ENCODE peak calls at places on chromosomes 12 and 14, in ten cellular contexts. One of them, this sample, is unnamed.

GRCh38 chr14:80930095-80930494 is 11.4 kb downstream of the CEP128 start:
- DNase-seq in astrocyte of the cerebellum: no peak
- DNase-seq in pancreas: no peak
- DNase-seq in CD4-positive, alpha-beta T cell: no peak
- DNase-seq in heart left ventricle: no peak
- DNase-seq in omental fat pad: no peak
- DNase-seq in heart right ventricle: no peak
- DNase-seq in progenitor cell of endocrine pancreas: no peak
- DNase-seq in PC-3: no peak
- DNase-seq in WTC11: no peak
- DNase-seq in this sample: no peak

GRCh38 chr12:20000229-20000869 is 368.0 kb upstream of the PDE3A start:
- DNase-seq in astrocyte of the cerebellum: no peak
- DNase-seq in pancreas: no peak
- DNase-seq in CD4-positive, alpha-beta T cell: no peak
- DNase-seq in heart left ventricle: no peak
- DNase-seq in omental fat pad: no peak
- DNase-seq in heart right ventricle: no peak
- DNase-seq in progenitor cell of endocrine pancreas: no peak
- DNase-seq in PC-3: no peak
- DNase-seq in WTC11: no peak
- DNase-seq in this sample: no peak

GRCh38 chr14:58367296-58367695 is 28.4 kb upstream of the TOMM20L start:
- DNase-seq in astrocyte of the cerebellum: no peak
- DNase-seq in pancreas: no peak
- DNase-seq in CD4-positive, alpha-beta T cell: no peak
- DNase-seq in heart left ventricle: peak
- DNase-seq in omental fat pad: no peak
- DNase-seq in heart right ventricle: no peak
- DNase-seq in progenitor cell of endocrine pancreas: no peak
- DNase-seq in PC-3: no peak
- DNase-seq in WTC11: no peak
- DNase-seq in this sample: no peak

GRCh38 chr12:55280991-55281390 is 15.4 kb downstream of the OR6C6 start:
- DNase-seq in astrocyte of the cerebellum: no peak
- DNase-seq in pancreas: no peak
- DNase-seq in CD4-positive, alpha-beta T cell: no peak
- DNase-seq in heart left ventricle: no peak
- DNase-seq in omental fat pad: no peak
- DNase-seq in heart right ventricle: no peak
- DNase-seq in progenitor cell of endocrine pancreas: no peak
- DNase-seq in PC-3: no peak
- DNase-seq in WTC11: no peak
- DNase-seq in this sample: no peak

GRCh38 chr14:100304825-100305445 is 1.3 kb downstream of the SLC25A29 start:
- DNase-seq in astrocyte of the cerebellum: no peak
- DNase-seq in pancreas: peak
- DNase-seq in CD4-positive, alpha-beta T cell: no peak
- DNase-seq in heart left ventricle: peak
- DNase-seq in omental fat pad: no peak
- DNase-seq in heart right ventricle: peak
- DNase-seq in progenitor cell of endocrine pancreas: peak
- DNase-seq in PC-3: peak
- DNase-seq in WTC11: peak
- DNase-seq in this sample: no peak

GRCh38 chr12:101018540-101018939 is 191.5 kb downstream of the SLC5A8 start:
- DNase-seq in astrocyte of the cerebellum: peak
- DNase-seq in pancreas: no peak
- DNase-seq in CD4-positive, alpha-beta T cell: no peak
- DNase-seq in heart left ventricle: no peak
- DNase-seq in omental fat pad: no peak
- DNase-seq in heart right ventricle: no peak
- DNase-seq in progenitor cell of endocrine pancreas: no peak
- DNase-seq in PC-3: peak
- DNase-seq in WTC11: no peak
- DNase-seq in this sample: no peak

GRCh38 chr12:90366286-90366685 is 588.7 kb downstream of the CCER1 start:
- DNase-seq in astrocyte of the cerebellum: peak
- DNase-seq in pancreas: no peak
- DNase-seq in CD4-positive, alpha-beta T cell: no peak
- DNase-seq in heart left ventricle: no peak
- DNase-seq in omental fat pad: no peak
- DNase-seq in heart right ventricle: no peak
- DNase-seq in progenitor cell of endocrine pancreas: no peak
- DNase-seq in PC-3: peak
- DNase-seq in WTC11: no peak
- DNase-seq in this sample: no peak

GRCh38 chr12:49121047-49121696 is 10.0 kb downstream of the TUBA1B start:
- DNase-seq in astrocyte of the cerebellum: no peak
- DNase-seq in pancreas: no peak
- DNase-seq in CD4-positive, alpha-beta T cell: no peak
- DNase-seq in heart left ventricle: peak
- DNase-seq in omental fat pad: no peak
- DNase-seq in heart right ventricle: no peak
- DNase-seq in progenitor cell of endocrine pancreas: no peak
- DNase-seq in PC-3: peak
- DNase-seq in WTC11: peak
- DNase-seq in this sample: no peak

GRCh38 chr14:92549853-92550244 is 36.3 kb downstream of the RIN3 start:
- DNase-seq in astrocyte of the cerebellum: no peak
- DNase-seq in pancreas: no peak
- DNase-seq in CD4-positive, alpha-beta T cell: no peak
- DNase-seq in heart left ventricle: peak
- DNase-seq in omental fat pad: no peak
- DNase-seq in heart right ventricle: peak
- DNase-seq in progenitor cell of endocrine pancreas: no peak
- DNase-seq in PC-3: no peak
- DNase-seq in WTC11: no peak
- DNase-seq in this sample: no peak

GRCh38 chr14:35927727-35928126 is 101.6 kb downstream of the BRMS1L start:
- DNase-seq in astrocyte of the cerebellum: no peak
- DNase-seq in pancreas: no peak
- DNase-seq in CD4-positive, alpha-beta T cell: no peak
- DNase-seq in heart left ventricle: no peak
- DNase-seq in omental fat pad: no peak
- DNase-seq in heart right ventricle: no peak
- DNase-seq in progenitor cell of endocrine pancreas: no peak
- DNase-seq in PC-3: peak
- DNase-seq in WTC11: no peak
- DNase-seq in this sample: no peak

GRCh38 chr12:41514907-41515306 is 326.8 kb downstream of the PDZRN4 start:
- DNase-seq in astrocyte of the cerebellum: no peak
- DNase-seq in pancreas: no peak
- DNase-seq in CD4-positive, alpha-beta T cell: no peak
- DNase-seq in heart left ventricle: no peak
- DNase-seq in omental fat pad: no peak
- DNase-seq in heart right ventricle: no peak
- DNase-seq in progenitor cell of endocrine pancreas: no peak
- DNase-seq in PC-3: no peak
- DNase-seq in WTC11: peak
- DNase-seq in this sample: no peak

GRCh38 chr12:53999596-54000104 is 311 bp upstream of the HOXC9 start:
- DNase-seq in astrocyte of the cerebellum: no peak
- DNase-seq in pancreas: peak
- DNase-seq in CD4-positive, alpha-beta T cell: no peak
- DNase-seq in heart left ventricle: no peak
- DNase-seq in omental fat pad: no peak
- DNase-seq in heart right ventricle: no peak
- DNase-seq in progenitor cell of endocrine pancreas: no peak
- DNase-seq in PC-3: no peak
- DNase-seq in WTC11: no peak
- DNase-seq in this sample: no peak

DNA sequence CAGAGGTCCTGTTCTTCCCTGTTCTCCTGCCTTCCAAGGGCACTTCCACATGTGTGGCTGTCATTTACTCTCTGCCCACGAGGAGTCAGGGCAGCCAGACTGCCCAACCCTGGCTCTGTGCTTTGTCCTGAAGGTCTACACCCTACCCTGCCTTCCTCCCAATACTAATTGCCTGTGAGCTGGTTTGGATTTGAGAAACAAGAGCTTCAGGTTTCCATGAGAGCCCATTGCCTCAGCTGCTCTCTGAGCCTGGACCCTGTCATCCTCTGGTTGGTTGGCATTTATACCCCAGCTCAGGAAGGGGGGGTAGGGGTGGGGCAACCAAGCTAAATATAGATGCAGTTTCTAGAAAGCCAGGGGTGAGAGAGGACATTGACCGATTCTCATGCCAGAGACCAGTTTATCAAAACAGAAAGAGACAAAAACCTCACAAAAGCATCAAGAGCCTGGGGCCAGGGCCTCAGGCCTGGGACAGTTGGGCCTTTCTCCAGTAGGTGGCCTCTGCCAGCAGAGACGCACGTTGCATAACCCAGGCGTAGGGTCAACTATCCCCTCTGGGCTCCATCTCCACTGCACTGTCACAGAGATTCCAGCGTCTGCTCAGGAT is 34.5 kb downstream of the VDR start:
- DNase-seq in astrocyte of the cerebellum: no peak
- DNase-seq in pancreas: no peak
- DNase-seq in CD4-positive, alpha-beta T cell: no peak
- DNase-seq in heart left ventricle: peak
- DNase-seq in omental fat pad: no peak
- DNase-seq in heart right ventricle: peak
- DNase-seq in progenitor cell of endocrine pancreas: no peak
- DNase-seq in PC-3: peak
- DNase-seq in WTC11: peak
- DNase-seq in this sample: no peak
- TF ChIP-seq CTCF in astrocyte of the cerebellum: peak
- TF ChIP-seq CTCF in pancreas: no peak
- TF ChIP-seq CTCF in CD4-positive, alpha-beta T cell: peak
- TF ChIP-seq CTCF in heart left ventricle: peak
- TF ChIP-seq CTCF in omental fat pad: peak
- TF ChIP-seq CTCF in heart right ventricle: no peak
- TF ChIP-seq CTCF in progenitor cell of endocrine pancreas: peak
- TF ChIP-seq CTCF in PC-3: peak
- TF ChIP-seq CTCF in WTC11: peak
- TF ChIP-seq CTCF in this sample: no peak

DNA sequence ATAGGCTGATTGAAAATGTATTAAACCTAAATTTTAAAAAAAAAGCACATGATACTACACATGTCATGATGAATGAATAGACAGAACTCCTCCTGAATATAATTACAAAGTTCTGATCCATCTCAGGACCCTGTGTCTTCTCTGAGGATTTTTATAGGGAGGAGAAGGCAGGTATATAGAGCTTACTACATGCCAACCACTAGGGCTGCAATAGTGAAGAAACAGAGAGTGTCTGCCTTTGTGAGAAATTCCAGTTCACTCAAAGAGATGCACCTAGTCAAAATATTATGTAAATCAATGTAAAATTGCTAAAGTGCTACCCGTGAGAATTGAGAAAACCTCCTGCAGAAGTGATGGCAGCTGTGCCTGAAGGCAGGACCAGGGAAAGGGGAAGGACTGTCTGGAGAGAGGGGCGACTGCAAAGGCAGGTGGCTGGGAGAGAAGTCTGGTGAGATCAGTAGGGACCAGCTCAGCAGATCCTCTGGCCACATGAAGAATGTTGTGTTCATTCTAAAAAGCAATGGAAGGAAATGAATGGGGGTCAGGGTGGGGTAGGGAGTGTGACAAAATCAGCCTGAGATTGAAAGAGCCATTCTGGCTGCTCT is 15.1 kb downstream of the ABHD4 start:
- DNase-seq in astrocyte of the cerebellum: no peak
- DNase-seq in pancreas: no peak
- DNase-seq in CD4-positive, alpha-beta T cell: no peak
- DNase-seq in heart left ventricle: no peak
- DNase-seq in omental fat pad: no peak
- DNase-seq in heart right ventricle: no peak
- DNase-seq in progenitor cell of endocrine pancreas: no peak
- DNase-seq in PC-3: no peak
- DNase-seq in WTC11: no peak
- DNase-seq in this sample: no peak
- TF ChIP-seq CTCF in astrocyte of the cerebellum: peak
- TF ChIP-seq CTCF in pancreas: no peak
- TF ChIP-seq CTCF in CD4-positive, alpha-beta T cell: no peak
- TF ChIP-seq CTCF in heart left ventricle: no peak
- TF ChIP-seq CTCF in omental fat pad: no peak
- TF ChIP-seq CTCF in heart right ventricle: no peak
- TF ChIP-seq CTCF in progenitor cell of endocrine pancreas: no peak
- TF ChIP-seq CTCF in PC-3: peak
- TF ChIP-seq CTCF in WTC11: no peak
- TF ChIP-seq CTCF in this sample: no peak

GRCh38 chr12:119992129-119992705 is 3.2 kb downstream of the BICDL1 start:
- DNase-seq in astrocyte of the cerebellum: no peak
- DNase-seq in pancreas: no peak
- DNase-seq in CD4-positive, alpha-beta T cell: no peak
- DNase-seq in heart left ventricle: no peak
- DNase-seq in omental fat pad: no peak
- DNase-seq in heart right ventricle: no peak
- DNase-seq in progenitor cell of endocrine pancreas: no peak
- DNase-seq in PC-3: no peak
- DNase-seq in WTC11: no peak
- DNase-seq in this sample: no peak

GRCh38 chr12:119989619-119990381 is 764 bp downstream of the BICDL1 start:
- DNase-seq in astrocyte of the cerebellum: peak
- DNase-seq in pancreas: peak
- DNase-seq in CD4-positive, alpha-beta T cell: peak
- DNase-seq in heart left ventricle: peak
- DNase-seq in omental fat pad: peak
- DNase-seq in heart right ventricle: peak
- DNase-seq in progenitor cell of endocrine pancreas: peak
- DNase-seq in PC-3: peak
- DNase-seq in WTC11: peak
- DNase-seq in this sample: peak

GRCh38 chr12:119988788-119989618 is at the start of gene BICDL1:
- DNase-seq in astrocyte of the cerebellum: no peak
- DNase-seq in pancreas: peak
- DNase-seq in CD4-positive, alpha-beta T cell: peak
- DNase-seq in heart left ventricle: peak
- DNase-seq in omental fat pad: no peak
- DNase-seq in heart right ventricle: peak
- DNase-seq in progenitor cell of endocrine pancreas: peak
- DNase-seq in PC-3: peak
- DNase-seq in WTC11: peak
- DNase-seq in this sample: peak

GRCh38 chr12:119990382-119990874 is 1.4 kb downstream of the BICDL1 start:
- DNase-seq in astrocyte of the cerebellum: no peak
- DNase-seq in pancreas: no peak
- DNase-seq in CD4-positive, alpha-beta T cell: no peak
- DNase-seq in heart left ventricle: no peak
- DNase-seq in omental fat pad: no peak
- DNase-seq in heart right ventricle: no peak
- DNase-seq in progenitor cell of endocrine pancreas: no peak
- DNase-seq in PC-3: no peak
- DNase-seq in WTC11: no peak
- DNase-seq in this sample: no peak

GRCh38 chr12:119988440-119988787 is 622 bp upstream of the BICDL1 start:
- DNase-seq in astrocyte of the cerebellum: no peak
- DNase-seq in pancreas: no peak
- DNase-seq in CD4-positive, alpha-beta T cell: no peak
- DNase-seq in heart left ventricle: no peak
- DNase-seq in omental fat pad: peak
- DNase-seq in heart right ventricle: no peak
- DNase-seq in progenitor cell of endocrine pancreas: no peak
- DNase-seq in PC-3: no peak
- DNase-seq in WTC11: no peak
- DNase-seq in this sample: no peak
- TF ChIP-seq CTCF in astrocyte of the cerebellum: peak
- TF ChIP-seq CTCF in pancreas: no peak
- TF ChIP-seq CTCF in CD4-positive, alpha-beta T cell: peak
- TF ChIP-seq CTCF in heart left ventricle: no peak
- TF ChIP-seq CTCF in omental fat pad: no peak
- TF ChIP-seq CTCF in heart right ventricle: no peak
- TF ChIP-seq CTCF in progenitor cell of endocrine pancreas: no peak
- TF ChIP-seq CTCF in PC-3: peak
- TF ChIP-seq CTCF in WTC11: no peak
- TF ChIP-seq CTCF in this sample: no peak

GRCh38 chr14:103091041-103091882 is 3.3 kb upstream of the EXOC3L4 start:
- DNase-seq in astrocyte of the cerebellum: no peak
- DNase-seq in pancreas: peak
- DNase-seq in CD4-positive, alpha-beta T cell: peak
- DNase-seq in heart left ventricle: peak
- DNase-seq in omental fat pad: no peak
- DNase-seq in heart right ventricle: peak
- DNase-seq in progenitor cell of endocrine pancreas: peak
- DNase-seq in PC-3: peak
- DNase-seq in WTC11: peak
- DNase-seq in this sample: no peak
- TF ChIP-seq CTCF in astrocyte of the cerebellum: peak
- TF ChIP-seq CTCF in pancreas: peak
- TF ChIP-seq CTCF in CD4-positive, alpha-beta T cell: peak
- TF ChIP-seq CTCF in heart left ventricle: peak
- TF ChIP-seq CTCF in omental fat pad: no peak
- TF ChIP-seq CTCF in heart right ventricle: peak
- TF ChIP-seq CTCF in progenitor cell of endocrine pancreas: peak
- TF ChIP-seq CTCF in PC-3: peak
- TF ChIP-seq CTCF in WTC11: peak
- TF ChIP-seq CTCF in this sample: no peak